ENCODE peak calls at places on chromosomes 2 and 18, in nine cellular contexts. N is CD8-positive, alpha-beta T cell; D is lower lobe of right lung; Z is adrenal gland; R is IMR-90; U is right lobe of liver; X is right atrium auricular region; L is HepG2; Q is hepatocyte. K is an unnamed sample. For H3K4me1, the result is how much of the 10 kb centered on the place peaks cover.

GRCh38 chr2:170369894-170370293 is 191.9 kb downstream of the MYO3B start:
- DNase-seq in Z (no peak), D (no peak), R (peak), Q (peak), N (no peak), L (peak), X (no peak), U (no peak), K (no peak)

GRCh38 chr2:62485780-62486765 is 19.9 kb downstream of the TMEM17 start:
- DNase-seq in U (peak), R (peak), X (no peak), Z (no peak), D (no peak), N (no peak), L (peak), Q (no peak), K (no peak)

GRCh38 chr18:2881490-2882195 is 34.8 kb downstream of the EMILIN2 start:
- DNase-seq in N (no peak), Z (no peak), Q (no peak), X (peak), L (no peak), U (no peak), D (no peak), R (peak), K (no peak)

GRCh38 chr2:62895632-62896009 is 155.0 kb upstream of the OTX1 start:
- DNase-seq in Q (no peak), U (no peak), D (no peak), Z (no peak), R (peak), L (no peak), X (no peak), N (no peak), K (peak)

GRCh38 chr2:47038656-47039501 is 116.2 kb downstream of the STPG4 start:
- DNase-seq in X (no peak), Z (no peak), N (no peak), U (no peak), L (no peak), D (no peak), Q (no peak), R (no peak), K (no peak)

GRCh38 chr2:72367530-72368225 is 220.0 kb upstream of the CYP26B1 start:
- DNase-seq in N (no peak), R (peak), U (peak), Z (peak), Q (peak), X (peak), L (peak), D (peak), K (peak)

GRCh38 chr18:50297621-50298442 is 10.3 kb upstream of the CXXC1 start:
- DNase-seq in N (peak), Q (peak), R (peak), D (peak), Z (peak), L (no peak), U (peak), X (peak), K (no peak)

GRCh38 chr2:120397362-120397811 is 51.5 kb downstream of the INHBB start:
- DNase-seq in D (no peak), Z (no peak), L (peak), Q (peak), R (no peak), U (peak), N (no peak), X (no peak), K (no peak)

GRCh38 chr2:190359896-190360376 is 16.5 kb downstream of the INPP1 start:
- DNase-seq in U (peak), L (peak), X (peak), R (peak), N (peak), D (no peak), Z (peak), Q (no peak), K (peak)

GRCh38 chr18:596288-596881 is 403 bp upstream of the CLUL1 start:
- DNase-seq in Z (no peak), L (peak), N (no peak), Q (peak), D (no peak), R (no peak), X (no peak), U (peak), K (peak)

GRCh38 chr2:69195706-69196105 is 182.7 kb downstream of the ANTXR1 start:
- DNase-seq in N (no peak), U (no peak), R (no peak), X (no peak), D (no peak), L (no peak), Q (no peak), Z (no peak), K (no peak)

GRCh38 chr2:24111407-24111861 is 11.7 kb downstream of the PFN4 start:
- DNase-seq in D (no peak), Q (no peak), U (no peak), N (no peak), X (no peak), Z (no peak), R (peak), L (no peak), K (peak)

GRCh38 chr2:21667638-21668037 is 543.9 kb downstream of the TDRD15 start:
- DNase-seq in Z (no peak), X (no peak), D (no peak), L (no peak), N (no peak), Q (no peak), R (no peak), U (no peak), K (no peak)

GRCh38 chr2:133642831-133643230 is 74.6 kb upstream of the NCKAP5 start:
- DNase-seq in L (no peak), N (no peak), Z (no peak), X (no peak), Q (no peak), U (no peak), D (no peak), R (peak), K (no peak)

GRCh38 chr2:44932079-44932478 is 9.4 kb upstream of the SIX3 start:
- DNase-seq in R (no peak), X (no peak), U (no peak), Z (no peak), D (no peak), L (no peak), Q (no peak), N (no peak), K (no peak)

GRCh38 chr2:191631754-191632153 is 46.2 kb upstream of the NABP1 start:
- DNase-seq in L (peak), N (no peak), R (peak), U (peak), D (peak), Q (peak), Z (peak), X (no peak), K (no peak)

GRCh38 chr2:182642328-182642727 is 73.7 kb upstream of the DNAJC10 start:
- DNase-seq in X (peak), U (peak), L (peak), Z (peak), D (peak), N (no peak), R (peak), Q (peak), K (peak)

GRCh38 chr2:10360460-10361219 is 57.9 kb downstream of the HPCAL1 start:
- DNase-seq in X (no peak), R (no peak), Z (no peak), Q (no peak), N (no peak), U (no peak), D (no peak), L (no peak), K (no peak)

GRCh38 chr2:208222351-208222750 is 32.5 kb downstream of the IDH1 start:
- DNase-seq in R (peak), X (no peak), L (no peak), U (no peak), D (no peak), N (no peak), Q (no peak), Z (no peak), K (peak)

GRCh38 chr2:71460595-71461303 is 7.4 kb downstream of the DYSF start:
- DNase-seq in N (no peak), L (no peak), D (no peak), Z (peak), U (no peak), Q (no peak), X (peak), R (no peak), K (no peak)

GRCh38 chr2:10987439-10987838 is 75.7 kb downstream of the KCNF1 start:
- DNase-seq in U (no peak), D (no peak), Z (no peak), Q (no peak), N (no peak), X (no peak), L (no peak), R (no peak), K (no peak)

GRCh38 chr18:2900742-2901404 is 54.1 kb downstream of the EMILIN2 start:
- DNase-seq in L (no peak), N (no peak), U (no peak), X (no peak), Q (no peak), R (no peak), Z (peak), D (no peak), K (no peak)

GRCh38 chr2:64268330-64268729 is 124.1 kb upstream of the PELI1 start:
- DNase-seq in L (no peak), U (no peak), N (no peak), R (no peak), X (no peak), Z (no peak), D (no peak), Q (no peak), K (no peak)

GRCh38 chr18:3177902-3178687 is 41.7 kb downstream of the MYOM1 start:
- DNase-seq in X (peak), Z (peak), U (no peak), N (no peak), L (no peak), R (peak), D (peak), Q (no peak), K (no peak)

GRCh38 chr2:151560289-151560688 is 150.6 kb downstream of the RIF1 start:
- DNase-seq in R (peak), D (no peak), X (peak), N (no peak), U (no peak), Z (peak), L (no peak), Q (peak), K (peak)

GRCh38 chr2:133755515-133756311 is 187.4 kb upstream of the NCKAP5 start:
- DNase-seq in Q (peak), Z (no peak), R (peak), X (no peak), D (no peak), U (no peak), N (no peak), L (no peak), K (no peak)

GRCh38 chr2:166106431-166107015 is 21.3 kb downstream of the SCN1A start:
- DNase-seq in L (peak), X (no peak), D (no peak), U (no peak), Q (peak), R (peak), Z (no peak), N (no peak), K (peak)

GRCh38 chr2:128041561-128041960 is 13.7 kb upstream of the SAP130 start:
- DNase-seq in N (no peak), D (no peak), R (no peak), L (no peak), Q (no peak), Z (no peak), U (no peak), X (no peak), K (no peak)

GRCh38 chr2:178522950-178523595 is 42.8 kb downstream of the PLEKHA3 start:
- DNase-seq in L (peak), U (peak), Q (peak), R (peak), D (peak), Z (peak), N (peak), X (peak), K (peak)

GRCh38 chr2:145067631-145068030 is 547.7 kb upstream of the ZEB2 start:
- DNase-seq in D (no peak), R (no peak), U (no peak), Z (no peak), N (no peak), L (no peak), X (no peak), Q (no peak), K (no peak)

GRCh38 chr2:106129150-106129549 is 65.0 kb downstream of the UXS1 start:
- DNase-seq in L (no peak), U (no peak), R (no peak), Q (no peak), X (no peak), Z (no peak), D (no peak), N (no peak), K (no peak)

GRCh38 chr2:97935719-97936161 is 60.0 kb downstream of the TMEM131 start:
- DNase-seq in D (no peak), L (peak), Z (no peak), U (no peak), X (no peak), Q (peak), N (no peak), R (peak), K (no peak)

GRCh38 chr2:48934807-48935206 is 179.3 kb upstream of the LHCGR start:
- DNase-seq in D (no peak), Q (no peak), R (no peak), X (no peak), N (no peak), U (no peak), Z (no peak), L (no peak), K (no peak)

GRCh38 chr2:62283147-62283546 is 87.2 kb downstream of the B3GNT2 start:
- DNase-seq in Q (no peak), R (no peak), Z (no peak), N (no peak), X (no peak), U (no peak), L (no peak), D (no peak), K (no peak)

GRCh38 chr2:238203104-238203972 is at the start of gene ILKAP:
- DNase-seq in X (peak), R (peak), Z (peak), N (peak), U (peak), L (peak), D (peak), Q (peak), K (peak)

GRCh38 chr2:216211614-216212013 is 102.5 kb downstream of the XRCC5 start:
- DNase-seq in X (no peak), U (no peak), R (no peak), D (no peak), Q (no peak), Z (no peak), L (no peak), N (no peak), K (no peak)
- H3K27ac ChIP-seq in X (no peak), U (no peak), R (no peak), D (no peak), Q (no peak), Z (no peak), L (no peak), N (no peak), K (no peak)

DNA sequence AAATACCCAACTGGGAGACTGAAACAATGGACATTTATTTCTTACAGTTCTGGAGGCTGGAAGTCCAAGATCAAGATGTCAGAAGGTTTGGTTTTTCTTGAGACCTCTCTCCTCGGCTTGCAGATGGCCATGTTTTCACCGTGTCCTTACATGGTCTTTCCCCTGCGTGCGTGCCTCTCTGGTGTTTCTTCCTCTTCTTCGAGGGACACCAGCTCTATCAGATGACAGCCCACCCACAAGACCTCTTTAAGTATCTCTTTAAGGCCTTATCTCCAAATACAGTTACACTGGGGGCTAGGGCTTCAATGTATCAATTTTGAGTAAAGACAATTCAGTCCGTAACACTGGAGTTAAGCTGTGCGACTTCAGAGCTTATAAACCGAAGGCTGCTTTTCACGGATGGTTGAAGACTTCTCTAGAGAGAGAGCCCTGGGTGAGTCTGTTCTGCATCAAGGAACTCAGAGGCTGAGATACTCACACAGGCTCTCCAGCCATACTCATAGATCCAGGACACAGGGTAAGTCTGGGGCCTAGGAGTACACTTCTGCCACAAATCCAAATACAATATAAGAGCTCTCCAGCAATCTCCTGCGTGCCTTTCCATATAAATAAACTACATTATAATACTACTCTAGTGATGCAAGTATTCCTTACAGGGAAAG is 339.9 kb upstream of the PKDCC start:
- DNase-seq in X (no peak), N (no peak), Z (no peak), Q (no peak), L (no peak), R (no peak), D (no peak), U (no peak), K (no peak)
- H3K4me1 ChIP-seq in X (under half), N (under half), Z (under half), Q (under half), L (under half), R (under half), D (under half), U (under half), K (under half)

DNA sequence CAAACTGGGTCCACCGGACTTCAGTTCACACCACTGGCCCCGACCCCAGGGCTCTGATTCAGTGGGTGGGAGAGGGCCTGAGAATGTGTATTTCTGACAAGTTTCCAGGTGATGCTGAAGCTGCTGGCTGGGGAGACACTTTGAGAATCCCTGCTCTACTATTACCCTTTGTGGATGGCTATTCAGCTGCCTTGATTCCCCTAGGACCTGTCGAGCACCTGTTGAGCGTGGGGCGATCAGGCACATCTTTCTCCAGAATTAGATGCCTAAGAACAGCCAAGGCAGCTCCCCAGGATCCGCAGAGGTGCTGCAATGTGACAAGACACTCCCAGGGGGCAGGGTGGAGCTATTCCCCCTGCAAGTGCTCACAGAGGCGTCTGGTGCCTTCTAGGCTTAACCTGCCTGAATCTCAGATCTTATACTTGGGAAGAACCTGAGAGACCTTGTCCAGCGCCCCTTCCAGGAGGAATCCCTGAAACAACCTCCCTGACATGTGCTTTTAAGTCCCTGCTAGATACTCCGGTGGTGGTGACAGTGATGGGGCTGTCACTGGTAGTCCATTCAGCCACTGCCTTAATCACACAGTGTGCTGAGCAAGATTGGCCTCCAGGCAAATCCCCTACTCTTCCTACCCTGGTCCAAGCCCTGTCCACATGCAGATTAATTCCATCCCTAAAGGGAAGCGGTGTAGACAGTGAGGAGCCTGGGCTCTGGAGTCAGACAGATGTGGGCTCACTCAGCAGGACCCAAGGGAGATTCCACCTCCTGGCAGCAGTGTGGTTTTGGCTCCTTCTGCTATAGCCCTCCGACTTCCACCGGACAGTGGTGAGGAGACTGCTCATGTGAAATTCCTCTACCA is 43.4 kb upstream of the OTOF start:
- DNase-seq in N (no peak), Q (peak), R (no peak), D (no peak), L (peak), U (no peak), X (no peak), Z (no peak), K (no peak)
- TF ChIP-seq CTCF in N (no peak), Q (peak), R (peak), D (peak), L (peak), U (no peak), X (peak), Z (no peak), K (peak)

DNA sequence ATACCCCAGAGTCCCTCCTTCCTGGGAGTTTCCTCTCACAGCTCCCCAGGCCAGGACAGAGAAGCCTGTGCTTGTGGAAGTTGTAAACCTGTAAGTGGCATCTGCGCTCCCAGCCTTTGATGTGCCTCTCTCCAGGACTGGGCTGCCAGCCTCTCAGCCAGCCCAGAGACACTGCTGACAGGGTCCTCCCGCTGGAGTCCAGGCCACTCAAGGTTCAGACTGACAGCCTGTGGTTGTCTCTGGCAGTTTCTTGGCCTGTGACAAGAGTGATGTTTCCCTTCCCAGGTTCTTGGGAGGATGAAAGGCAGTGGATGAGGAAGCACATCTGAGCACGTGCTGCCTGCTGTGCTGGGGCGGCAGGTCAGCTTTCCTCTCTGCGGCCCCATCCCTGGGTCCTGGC is 3.0 kb downstream of the SLC35F6 start:
- DNase-seq in Q (peak), Z (no peak), L (no peak), N (no peak), R (no peak), X (no peak), D (no peak), U (no peak), K (no peak)
- H3K27ac ChIP-seq in Q (peak), Z (peak), L (no peak), N (no peak), R (no peak), X (peak), D (peak), U (peak), K (no peak)

GRCh38 chr2:227464851-227465250 is 7.1 kb upstream of the AGFG1 start:
- DNase-seq in Z (no peak), L (no peak), N (no peak), U (no peak), Q (no peak), D (no peak), X (no peak), R (no peak), K (no peak)
- H3K4me1 ChIP-seq in Z (under half), L (half or more), N (half or more), U (under half), Q (under half), D (under half), X (under half), R (under half), K (under half)

DNA sequence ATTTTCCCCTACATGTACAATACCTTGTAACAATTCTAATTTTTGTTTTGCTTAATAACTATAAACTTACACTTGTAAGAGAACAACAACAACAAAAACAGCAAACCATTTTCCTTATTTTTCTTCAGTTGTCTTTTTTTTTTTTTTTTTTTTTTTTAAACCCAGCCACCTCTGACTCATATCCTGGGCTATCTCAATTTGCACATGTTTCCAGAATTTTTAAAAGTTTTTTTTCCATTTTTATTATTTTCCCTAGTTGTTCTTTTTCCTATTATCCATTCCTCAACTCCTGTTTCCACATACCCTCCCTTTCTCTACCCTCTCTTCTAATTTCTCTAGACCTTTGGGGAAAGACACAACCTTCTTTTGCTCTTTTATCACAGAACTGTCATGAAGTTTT is 112.5 kb downstream of the EFEMP1 start:
- DNase-seq in R (no peak), D (no peak), Q (no peak), X (no peak), L (no peak), N (no peak), Z (no peak), U (no peak), K (no peak)
- TF ChIP-seq CTCF in R (no peak), D (no peak), Q (no peak), X (no peak), L (no peak), N (no peak), Z (no peak), U (no peak), K (no peak)

DNA sequence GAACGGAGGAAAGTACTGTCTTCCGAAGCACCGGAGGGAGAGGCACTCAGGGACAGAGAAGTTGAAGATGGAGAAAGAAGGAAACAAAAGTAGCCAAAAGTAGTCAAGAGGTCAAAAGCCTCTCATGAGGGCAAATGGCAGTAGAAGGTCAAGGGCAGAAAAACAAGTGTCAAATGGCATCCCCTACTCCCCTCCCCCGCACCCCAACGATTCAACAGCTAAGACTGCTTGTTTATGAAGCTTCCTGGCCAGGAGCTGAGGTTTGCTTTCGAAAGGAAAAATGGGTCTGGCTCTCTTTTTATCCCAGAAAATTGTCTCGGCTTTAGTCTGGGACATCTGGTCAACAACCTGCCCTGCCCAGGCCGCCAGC is 2.1 kb upstream of the TBR1 start:
- DNase-seq in X (no peak), D (no peak), L (no peak), N (no peak), R (no peak), U (no peak), Q (no peak), Z (no peak), K (no peak)
- H3K27ac ChIP-seq in X (no peak), D (no peak), L (no peak), N (no peak), R (no peak), U (no peak), Q (no peak), Z (no peak), K (no peak)